ENCODE peak calls at places on chromosome 2, in five cellular contexts. K is dorsolateral prefrontal cortex, S is right lobe of liver, C is OCI-LY7, G is prostate gland. F is an unnamed sample.

GRCh38 chr2:8524823-8525222 is 157.0 kb upstream of the ID2 start:
- DNase-seq in K (no peak), S (no peak), C (peak), G (no peak), F (no peak)

GRCh38 chr2:162475661-162476060 is 131.7 kb downstream of the GCA start:
- DNase-seq in K (peak), S (no peak), C (no peak), G (no peak), F (peak)

GRCh38 chr2:11564864-11565567 is 31.2 kb downstream of the GREB1 start:
- DNase-seq in K (no peak), S (no peak), C (no peak), G (no peak), F (no peak)

GRCh38 chr2:26670171-26670570 is 22.4 kb upstream of the KCNK3 start:
- DNase-seq in K (no peak), S (no peak), C (no peak), G (no peak), F (peak)

GRCh38 chr2:27204566-27204965 is 7.3 kb upstream of the ATRAID start:
- DNase-seq in K (no peak), S (no peak), C (no peak), G (no peak), F (no peak)

GRCh38 chr2:71503827-71504226 is 50.5 kb downstream of the DYSF start:
- DNase-seq in K (no peak), S (no peak), C (no peak), G (no peak), F (no peak)

GRCh38 chr2:216761809-216762208 is 66.5 kb upstream of the IGFBP5 start:
- DNase-seq in K (no peak), S (no peak), C (no peak), G (no peak), F (no peak)

GRCh38 chr2:64841462-64841861 is 147.7 kb upstream of the SLC1A4 start:
- DNase-seq in K (no peak), S (no peak), C (no peak), G (no peak), F (no peak)

GRCh38 chr2:172113617-172114016 is 10.9 kb upstream of the DLX2 start:
- DNase-seq in K (no peak), S (no peak), C (peak), G (no peak), F (peak)

GRCh38 chr2:46719499-46719898 is 196.1 kb downstream of the MCFD2 start:
- DNase-seq in K (no peak), S (no peak), C (no peak), G (no peak), F (peak)

GRCh38 chr2:1754046-1754445 is 9.7 kb upstream of the PXDN start:
- DNase-seq in K (no peak), S (no peak), C (no peak), G (no peak), F (no peak)

GRCh38 chr2:241728627-241729026 is 5.8 kb upstream of the D2HGDH start:
- DNase-seq in K (peak), S (peak), C (no peak), G (no peak), F (peak)

GRCh38 chr2:58866040-58866439 is 624.9 kb upstream of the FANCL start:
- DNase-seq in K (no peak), S (no peak), C (no peak), G (no peak), F (no peak)

GRCh38 chr2:17227856-17228255 is 290.4 kb downstream of the RAD51AP2 start:
- DNase-seq in K (no peak), S (no peak), C (no peak), G (no peak), F (no peak)

GRCh38 chr2:166060191-166060590 is 67.6 kb downstream of the SCN1A start:
- DNase-seq in K (no peak), S (no peak), C (no peak), G (no peak), F (peak)

GRCh38 chr2:197357986-197358385 is 47.4 kb upstream of the ANKRD44 start:
- DNase-seq in K (no peak), S (no peak), C (no peak), G (no peak), F (no peak)

GRCh38 chr2:180990337-180990736 is 9.9 kb downstream of the UBE2E3 start:
- DNase-seq in K (no peak), S (no peak), C (no peak), G (no peak), F (peak)

GRCh38 chr2:176652300-176653182 is 383.3 kb downstream of the MTX2 start:
- DNase-seq in K (no peak), S (no peak), C (peak), G (peak), F (peak)

GRCh38 chr2:147045113-147045512 is 799.7 kb upstream of the ACVR2A start:
- DNase-seq in K (no peak), S (no peak), C (peak), G (no peak), F (peak)

GRCh38 chr2:215831296-215831913 is 181.9 kb downstream of the MREG start:
- DNase-seq in K (no peak), S (no peak), C (peak), G (no peak), F (peak)

GRCh38 chr2:85737961-85738360 is 15.8 kb upstream of the ATOH8 start:
- DNase-seq in K (no peak), S (no peak), C (no peak), G (no peak), F (peak)

GRCh38 chr2:64562148-64562784 is 38.1 kb downstream of the AFTPH start:
- DNase-seq in K (no peak), S (no peak), C (peak), G (no peak), F (peak)

GRCh38 chr2:142422041-142422440 is 291.2 kb upstream of the LRP1B start:
- DNase-seq in K (no peak), S (no peak), C (no peak), G (no peak), F (no peak)

GRCh38 chr2:184890311-184890710 is 292.0 kb downstream of the ZNF804A start:
- DNase-seq in K (no peak), S (no peak), C (no peak), G (no peak), F (no peak)

GRCh38 chr2:121184248-121184862 is 100.6 kb downstream of the TFCP2L1 start:
- DNase-seq in K (no peak), S (no peak), C (no peak), G (no peak), F (no peak)

GRCh38 chr2:64797881-64798590 is 144.3 kb upstream of the SERTAD2 start:
- DNase-seq in K (no peak), S (no peak), C (no peak), G (peak), F (peak)

GRCh38 chr2:169961911-169962310 is 134.7 kb downstream of the UBR3 start:
- DNase-seq in K (no peak), S (peak), C (no peak), G (no peak), F (peak)

GRCh38 chr2:85945576-85945975 is 56.8 kb upstream of the ST3GAL5 start:
- DNase-seq in K (no peak), S (no peak), C (no peak), G (no peak), F (no peak)

GRCh38 chr2:128368437-128369125 is 49.9 kb upstream of the HS6ST1 start:
- DNase-seq in K (no peak), S (no peak), C (no peak), G (no peak), F (no peak)

GRCh38 chr2:8437228-8437948 is 244.5 kb upstream of the ID2 start:
- DNase-seq in K (no peak), S (no peak), C (no peak), G (no peak), F (no peak)

GRCh38 chr2:177799531-177799930 is 273.0 kb downstream of the PDE11A start:
- DNase-seq in K (no peak), S (no peak), C (peak), G (no peak), F (peak)
- TF ChIP-seq CTCF in K (no peak), S (peak), C (peak), G (peak), F (peak)

GRCh38 chr2:102514061-102514785 is 41.2 kb downstream of the SLC9A4 start:
- DNase-seq in K (no peak), S (no peak), C (no peak), G (no peak), F (peak)
- H3K4me3 ChIP-seq in K (no peak), S (no peak), C (no peak), G (no peak), F (no peak)

DNA sequence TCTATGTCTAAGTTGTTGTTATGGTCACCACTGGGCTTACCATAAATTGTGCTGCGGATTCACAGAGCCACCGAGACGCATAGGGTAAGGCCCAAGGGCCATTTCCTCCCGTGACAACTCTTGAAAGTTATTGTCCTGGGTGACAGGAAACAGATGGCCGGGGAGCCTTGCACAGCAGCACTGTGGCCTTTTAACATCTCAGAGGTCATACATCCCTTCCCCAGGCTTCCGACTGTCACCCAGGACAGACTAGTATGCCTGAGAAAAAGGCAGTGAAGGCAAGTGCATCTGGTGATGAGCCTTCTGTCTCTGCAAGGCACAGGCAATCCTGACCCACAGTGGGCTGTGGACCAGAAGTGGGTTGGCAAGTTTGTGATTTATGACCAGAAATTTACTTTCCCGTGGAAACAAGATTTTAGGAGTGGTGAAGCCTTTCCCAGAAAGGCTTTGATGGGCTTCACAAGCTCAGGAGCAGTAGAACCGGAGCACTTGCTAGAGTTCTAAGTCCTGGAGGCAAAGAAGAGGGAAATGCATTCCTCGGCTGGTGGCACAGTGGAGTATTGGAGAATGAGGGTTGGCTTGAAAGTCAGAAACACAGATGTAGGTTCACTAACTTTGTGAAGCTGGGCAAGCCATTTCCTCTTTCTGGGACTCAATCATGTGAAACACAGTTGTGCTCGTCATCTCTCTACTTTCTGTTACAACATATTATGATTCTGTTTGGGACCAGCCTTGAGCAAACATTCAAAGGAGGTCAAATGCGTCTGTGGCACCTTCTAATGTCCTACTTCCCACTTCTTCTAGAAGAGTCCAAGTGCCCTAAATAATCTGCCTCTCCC is 2.0 kb upstream of the CAPN14 start:
- DNase-seq in K (no peak), S (no peak), C (peak), G (no peak), F (no peak)
- TF ChIP-seq CTCF in K (no peak), S (no peak), C (no peak), G (no peak), F (no peak)

GRCh38 chr2:10124538-10125045 is 2.1 kb downstream of the RRM2 start:
- DNase-seq in K (no peak), S (no peak), C (peak), G (peak), F (peak)
- H3K4me3 ChIP-seq in K (no peak), S (no peak), C (peak), G (no peak), F (peak)

GRCh38 chr2:110116033-110116710 is 550 bp upstream of the MALL start:
- DNase-seq in K (no peak), S (no peak), C (no peak), G (no peak), F (peak)
- TF ChIP-seq CTCF in K (no peak), S (peak), C (peak), G (no peak), F (peak)

GRCh38 chr2:98759827-98760625 is 29.1 kb upstream of the MGAT4A start:
- DNase-seq in K (no peak), S (no peak), C (peak), G (no peak), F (no peak)

GRCh38 chr2:98761909-98762308 is 31.0 kb upstream of the MGAT4A start:
- DNase-seq in K (no peak), S (no peak), C (no peak), G (no peak), F (no peak)

GRCh38 chr2:98759338-98759737 is 28.4 kb upstream of the MGAT4A start:
- DNase-seq in K (no peak), S (no peak), C (peak), G (no peak), F (no peak)

GRCh38 chr2:98761267-98761781 is 30.4 kb upstream of the MGAT4A start:
- DNase-seq in K (peak), S (no peak), C (peak), G (peak), F (no peak)

DNA sequence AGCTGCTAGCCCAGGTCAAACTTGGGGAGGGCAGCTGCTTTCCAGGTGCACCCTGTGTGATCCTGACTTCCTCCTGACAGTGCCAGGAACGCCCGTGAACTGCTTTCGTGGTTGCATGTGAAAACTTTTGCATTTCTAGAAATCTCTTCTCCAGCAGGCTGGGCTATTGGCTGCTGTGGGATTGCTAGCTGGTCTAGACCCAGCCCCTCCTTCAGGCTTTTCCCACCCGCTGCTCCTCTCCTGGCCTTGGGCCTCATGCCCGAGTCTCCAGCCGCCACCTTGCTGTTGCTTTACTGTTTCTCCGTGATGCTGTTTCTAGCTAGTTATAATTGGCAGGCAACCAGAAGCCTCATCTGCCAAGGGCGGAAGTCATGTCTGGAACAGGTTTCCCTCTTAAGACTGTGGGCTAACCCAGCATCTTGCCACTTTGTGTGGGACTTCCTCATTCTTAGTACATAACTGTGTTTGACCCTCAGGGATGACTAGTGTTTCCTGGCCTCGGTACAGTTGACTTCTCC is 27.0 kb upstream of the MGAT4A start:
- DNase-seq in K (peak), S (peak), C (peak), G (peak), F (peak)
- H3K4me3 ChIP-seq in K (no peak), S (no peak), C (peak), G (no peak), F (no peak)

GRCh38 chr2:226511327-226511726 is 288.3 kb downstream of the IRS1 start:
- DNase-seq in K (no peak), S (no peak), C (no peak), G (no peak), F (no peak)
- TF ChIP-seq CTCF in K (no peak), S (no peak), C (no peak), G (no peak), F (no peak)

F was measured in fibroblast of mammary gland.